ENCODE peak calls at places on chromosomes 2 and 18, in eight cellular contexts. Z is K562, T is upper lobe of left lung, N is HCT116, V is HepG2, Q is Panc1, C is GM12878, X is GM23338. U is an unnamed sample.
A peak's percentile ranks its signal among the peaks of the same experiment; 100 is the strongest.

GRCh38 chr2:227848586-227848985 is 22.8 kb upstream of the DAW1 start:
- ATAC-seq in Z (no peak), T (no peak), N (no peak), V (no peak), Q (no peak), C (peak; percentile 95), X (no peak), U (no peak)

GRCh38 chr2:64273524-64274398 is 129.5 kb upstream of the PELI1 start:
- ATAC-seq in Z (peak; percentile 61), T (peak; percentile 89), N (peak; percentile 27), V (peak; percentile 83), Q (peak; percentile 68), C (peak; percentile 31), X (no peak), U (peak; percentile 85)

GRCh38 chr18:35786359-35787042 is 186.0 kb upstream of the RMP24 start:
- ATAC-seq in Z (no peak), T (no peak), N (no peak), V (no peak), Q (no peak), C (peak; percentile 77), X (no peak), U (no peak)

GRCh38 chr2:96218508-96219131 is 10.0 kb upstream of the STARD7 start:
- ATAC-seq in Z (no peak), T (no peak), N (no peak), V (no peak), Q (no peak), C (no peak), X (no peak), U (no peak)

GRCh38 chr2:182618672-182619079 is 97.4 kb upstream of the DNAJC10 start:
- ATAC-seq in Z (no peak), T (no peak), N (no peak), V (no peak), Q (no peak), C (no peak), X (no peak), U (no peak)

GRCh38 chr2:108587621-108588020 is 53.4 kb downstream of the LIMS1 start:
- ATAC-seq in Z (peak; percentile 40), T (peak; percentile 47), N (no peak), V (no peak), Q (peak; percentile 68), C (no peak), X (no peak), U (peak; percentile 64)

GRCh38 chr2:167265722-167266121 is 377.4 kb downstream of the XIRP2 start:
- ATAC-seq in Z (no peak), T (no peak), N (no peak), V (no peak), Q (no peak), C (no peak), X (no peak), U (no peak)

GRCh38 chr2:99140860-99141109 is 722 bp upstream of the C2orf15 start:
- ATAC-seq in Z (no peak), T (peak; percentile 75), N (peak; percentile 50), V (peak; percentile 69), Q (peak; percentile 76), C (peak; percentile 63), X (no peak), U (peak; percentile 72)

GRCh38 chr2:54342603-54343002 is 86.6 kb upstream of the TSPYL6 start:
- ATAC-seq in Z (no peak), T (no peak), N (no peak), V (no peak), Q (no peak), C (no peak), X (no peak), U (no peak)

GRCh38 chr2:47088371-47089082 is 66.6 kb downstream of the STPG4 start:
- ATAC-seq in Z (peak; percentile 74), T (no peak), N (peak; percentile 72), V (peak; percentile 85), Q (no peak), C (peak; percentile 48), X (peak; percentile 85), U (peak; percentile 37)
- TF ChIP-seq CTCF in Z (peak; percentile 33), T (no peak), N (peak; percentile 37), V (peak; percentile 44), Q (no peak), C (peak; percentile 9), X (peak; percentile 48), U (no peak)

DNA sequence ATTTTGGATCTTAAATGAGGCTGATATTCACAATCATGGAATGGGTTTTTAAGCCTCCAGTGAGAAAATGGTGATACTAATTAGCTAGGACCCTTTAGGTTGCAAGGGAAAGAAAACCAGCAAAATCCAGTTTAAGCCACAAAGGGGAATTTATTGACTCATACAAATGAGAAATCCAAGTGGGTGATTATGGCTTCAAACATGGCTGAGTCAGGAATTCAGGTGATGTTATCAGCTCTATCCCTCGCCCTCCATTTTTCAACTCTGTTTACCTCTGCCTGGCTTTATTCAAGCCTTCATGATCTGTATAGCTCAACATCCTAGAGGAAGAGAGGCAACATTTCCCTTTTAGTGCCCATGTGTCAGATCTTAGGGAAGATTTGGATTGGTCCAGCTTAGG is 75.3 kb upstream of the DLX2 start:
- ATAC-seq in Z (no peak), T (no peak), N (no peak), V (no peak), Q (no peak), C (no peak), X (no peak), U (no peak)
- TF ChIP-seq POLR2AphosphoS5 in Z (no peak), T (no peak), N (no peak), V (no peak), Q (no peak), C (no peak), X (no peak), U (no peak)

DNA sequence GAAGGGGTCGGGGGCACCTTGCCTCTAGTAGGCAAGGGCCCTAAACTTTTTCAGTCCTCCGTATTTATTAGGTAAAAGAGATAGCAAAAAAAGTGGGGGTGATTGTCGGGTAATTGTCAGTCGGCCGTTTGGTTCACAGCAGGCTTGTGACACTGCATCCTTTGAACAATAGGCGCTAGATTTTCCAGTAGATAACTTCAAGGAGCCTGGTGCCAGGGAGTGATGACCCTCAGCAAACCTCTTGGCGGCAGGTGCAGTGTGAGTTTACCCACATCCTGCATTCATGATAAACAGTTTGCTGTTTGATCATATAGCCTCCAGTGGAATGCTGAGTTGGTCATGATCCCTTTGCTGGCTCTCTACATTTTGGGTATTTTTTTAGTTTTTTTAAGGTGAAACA is 22.9 kb downstream of the SERPINB8 start:
- ATAC-seq in Z (no peak), T (no peak), N (no peak), V (no peak), Q (no peak), C (no peak), X (no peak), U (no peak)
- H3K27ac ChIP-seq in Z (no peak overlapping the region), T (no peak overlapping the region), N (no peak overlapping the region), V (no peak overlapping the region), Q (no peak overlapping the region), C (no peak overlapping the region), X (no peak overlapping the region), U (no peak overlapping the region)

GRCh38 chr2:178109813-178110212 is 2.4 kb upstream of the RBM45 start:
- ATAC-seq in Z (peak; percentile 12), T (no peak), N (no peak), V (no peak), Q (no peak), C (no peak), X (no peak), U (no peak)
- TF ChIP-seq CTCF in Z (peak; percentile 53), T (no peak), N (peak; percentile 68), V (peak; percentile 70), Q (peak; percentile 66), C (peak; percentile 59), X (peak; percentile 60), U (peak; percentile 40)

U was measured in gastroesophageal sphincter.